ENCODE peak calls at places on chromosomes 16 and 17, in nine cellular contexts. D, K, O, J, B, R, W, Z and V are unnamed samples.

GRCh38 chr17:8830141-8830540 is 31.0 kb upstream of the MFSD6L start:
- DNase-seq in O (no peak), Z (no peak), R (no peak), D (no peak), B (no peak), J (no peak), W (no peak), K (no peak), V (no peak)

GRCh38 chr16:57092786-57093301 is 461 bp downstream of the CPNE2 start:
- DNase-seq in K (no peak), O (no peak), Z (no peak), R (peak), J (peak), D (peak), W (no peak), B (no peak), V (peak)

GRCh38 chr17:48610282-48611211 is at the start of gene HOXB7:
- DNase-seq in W (peak), O (no peak), J (peak), Z (no peak), K (peak), B (no peak), R (peak), D (peak), V (no peak)

GRCh38 chr17:65742433-65743312 is 181.2 kb upstream of the AXIN2 start:
- DNase-seq in B (no peak), D (no peak), Z (no peak), K (no peak), J (no peak), O (peak), R (peak), W (peak), V (no peak)

GRCh38 chr16:49499018-49499785 is 125.6 kb downstream of the C16orf78 start:
- DNase-seq in O (no peak), D (peak), Z (no peak), K (no peak), J (no peak), B (no peak), W (no peak), R (no peak), V (no peak)

GRCh38 chr17:38947189-38947588 is 20.0 kb downstream of the FBXO47 start:
- DNase-seq in O (no peak), J (no peak), W (no peak), B (no peak), K (no peak), R (no peak), Z (no peak), D (no peak), V (no peak)

GRCh38 chr17:72287586-72287985 is 166.8 kb downstream of the SOX9 start:
- DNase-seq in O (no peak), K (no peak), J (peak), R (no peak), W (no peak), Z (no peak), B (no peak), D (no peak), V (no peak)

GRCh38 chr17:39979021-39979660 is 1.5 kb upstream of the PSMD3 start:
- DNase-seq in J (no peak), Z (no peak), K (no peak), D (no peak), W (peak), B (no peak), O (peak), R (no peak), V (no peak)

GRCh38 chr17:77591231-77591785 is 367.2 kb upstream of the TNRC6C start:
- DNase-seq in W (no peak), Z (no peak), O (no peak), J (peak), D (no peak), K (no peak), R (no peak), B (no peak), V (no peak)

GRCh38 chr16:70476272-70477020 is 22.1 kb downstream of the FCSK start:
- DNase-seq in B (no peak), W (peak), D (no peak), J (no peak), R (no peak), K (no peak), O (peak), Z (no peak), V (no peak)

GRCh38 chr17:3004150-3004801 is 59.1 kb downstream of the OR1D5 start:
- DNase-seq in Z (peak), W (peak), R (no peak), J (peak), D (peak), K (no peak), B (peak), O (peak), V (peak)

GRCh38 chr17:3004925-3005324 is 58.5 kb downstream of the OR1D5 start:
- DNase-seq in O (no peak), K (no peak), W (no peak), Z (no peak), J (no peak), B (no peak), D (no peak), R (no peak), V (no peak)

GRCh38 chr17:3006801-3007200 is 56.6 kb downstream of the OR1D5 start:
- DNase-seq in Z (no peak), D (no peak), B (no peak), K (no peak), O (no peak), W (no peak), R (no peak), J (no peak), V (no peak)

GRCh38 chr17:3007651-3008121 is 55.7 kb downstream of the OR1D5 start:
- DNase-seq in R (no peak), B (no peak), K (no peak), Z (no peak), D (no peak), J (no peak), W (no peak), O (no peak), V (no peak)

GRCh38 chr17:3005696-3006095 is 57.7 kb downstream of the OR1D5 start:
- DNase-seq in R (no peak), J (no peak), O (no peak), D (no peak), Z (no peak), W (no peak), K (no peak), B (no peak), V (no peak)
- H3K27ac ChIP-seq in R (no peak), J (no peak), O (no peak), D (no peak), Z (no peak), W (no peak), K (no peak), B (no peak), V (no peak)

DNA sequence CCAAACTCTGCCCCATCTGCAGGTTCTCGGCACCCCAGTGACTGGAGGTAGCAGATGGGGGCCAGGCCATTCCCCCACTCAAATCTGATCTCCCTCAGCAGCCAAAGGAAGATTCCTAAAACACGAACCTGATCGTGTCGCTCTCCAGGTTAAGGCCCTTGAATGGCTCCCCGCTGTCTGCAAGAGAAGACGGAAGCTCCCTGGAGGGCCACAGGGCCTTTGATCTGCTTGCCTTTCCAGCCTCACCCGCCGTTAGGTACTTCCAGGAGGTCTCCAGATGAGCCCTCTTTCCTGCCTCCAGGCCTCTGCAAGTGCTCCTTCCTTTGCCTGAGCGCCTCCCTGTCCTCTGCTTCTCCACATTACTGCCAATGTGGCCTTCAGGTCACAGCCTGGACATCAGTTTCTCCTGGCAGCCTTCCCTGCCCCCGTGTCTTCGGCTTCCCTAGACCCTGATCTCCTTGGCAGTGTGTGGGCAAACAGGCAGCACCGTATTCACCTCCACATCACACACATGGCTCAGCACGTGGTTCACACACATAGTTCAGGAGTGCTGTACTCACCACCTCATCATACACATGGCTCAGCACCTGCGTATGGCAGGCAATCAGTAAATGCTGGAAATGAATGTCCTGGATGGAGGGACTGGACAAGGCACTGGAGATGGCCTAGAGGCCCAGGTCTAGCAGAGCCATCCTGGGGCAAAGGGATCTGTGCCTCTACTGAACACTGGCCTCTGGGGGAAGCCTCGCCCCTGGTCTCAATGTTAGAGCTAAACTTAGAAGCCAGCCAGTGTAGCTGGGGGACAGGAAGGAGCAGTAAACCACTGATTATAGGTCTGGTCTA is 26.4 kb upstream of the MRPS23 start:
- DNase-seq in K (no peak), B (no peak), W (peak), D (no peak), R (peak), J (no peak), O (peak), Z (no peak), V (no peak)
- H3K27ac ChIP-seq in K (no peak), B (peak), W (peak), D (peak), R (peak), J (no peak), O (peak), Z (peak), V (peak)

DNA sequence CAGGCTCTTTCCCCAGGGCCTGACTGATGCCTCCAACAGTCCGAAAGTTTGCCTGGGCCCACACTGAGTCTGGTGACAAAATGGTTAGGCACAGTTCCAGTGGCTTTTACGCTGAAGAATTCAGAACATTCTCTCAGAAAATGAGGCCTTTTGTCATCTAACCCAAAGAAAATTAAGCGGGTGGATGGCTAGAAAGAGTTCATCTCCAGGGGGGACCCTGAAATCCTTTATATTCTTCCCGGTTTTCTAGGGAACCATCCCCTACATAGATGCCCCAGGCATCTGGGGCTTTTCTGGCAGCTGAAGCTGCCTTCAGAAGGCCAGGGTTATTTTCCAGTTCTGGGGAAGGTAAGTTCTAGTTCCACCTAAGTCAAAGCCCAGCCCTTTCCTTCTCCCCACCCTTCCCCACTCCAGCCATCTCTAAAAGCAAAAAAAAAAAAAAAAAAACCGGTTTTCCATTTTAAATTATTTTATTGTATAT is 2.2 kb downstream of the RASD1 start:
- DNase-seq in R (no peak), W (no peak), O (no peak), Z (no peak), B (no peak), K (no peak), J (no peak), D (no peak), V (no peak)
- H3K27ac ChIP-seq in R (no peak), W (no peak), O (no peak), Z (peak), B (no peak), K (no peak), J (peak), D (peak), V (no peak)

DNA sequence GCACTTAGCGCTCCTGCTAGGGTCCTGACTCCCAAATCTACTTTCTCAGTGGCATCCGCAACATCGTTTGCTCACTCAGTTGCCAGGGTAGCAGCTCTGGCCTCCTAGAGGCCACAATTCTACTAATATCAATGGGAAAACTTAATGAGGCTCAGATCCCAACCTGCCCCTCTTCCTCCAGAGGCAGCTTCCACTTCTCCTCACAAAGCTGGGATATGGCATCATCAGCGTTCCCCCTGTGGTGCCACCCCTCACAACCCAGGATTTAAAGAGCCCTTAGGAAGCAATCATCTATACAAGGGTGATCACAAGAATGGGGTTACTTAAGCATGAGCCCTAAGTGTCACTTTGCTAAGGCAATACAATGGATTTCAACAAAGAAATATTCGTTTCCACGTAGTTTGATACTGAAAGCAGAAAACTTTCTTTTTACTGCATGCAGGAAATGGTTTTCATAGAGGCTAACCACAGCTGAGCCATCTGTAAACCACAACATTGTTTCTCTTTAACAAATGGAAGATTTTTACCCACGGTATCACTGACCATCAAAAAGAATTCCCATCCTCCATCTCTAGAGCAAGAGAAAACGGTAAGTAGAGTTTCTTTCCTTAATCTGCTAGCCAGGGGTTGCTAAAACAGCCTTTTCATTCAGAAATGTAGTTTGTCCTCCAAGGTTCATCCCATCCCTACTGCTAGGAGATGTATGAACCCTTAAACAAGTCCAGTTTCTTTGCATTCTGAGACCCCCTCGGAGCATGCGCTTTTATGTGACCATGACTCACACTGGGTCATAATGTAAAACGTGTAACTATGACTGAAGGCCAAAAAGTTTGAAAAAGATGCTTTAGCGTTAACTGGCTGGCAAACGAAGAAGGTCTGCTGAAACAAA is 68.3 kb upstream of the BCAR1 start:
- DNase-seq in O (peak), R (no peak), Z (no peak), W (peak), D (no peak), K (no peak), B (no peak), J (no peak), V (no peak)
- H3K27ac ChIP-seq in O (peak), R (peak), Z (peak), W (peak), D (no peak), K (no peak), B (no peak), J (peak), V (peak)

GRCh38 chr16:46926470-46927225 is 42.5 kb downstream of the GPT2 start:
- DNase-seq in W (no peak), K (no peak), O (no peak), B (no peak), Z (no peak), J (no peak), R (no peak), D (no peak), V (no peak)
- H3K27ac ChIP-seq in W (no peak), K (no peak), O (no peak), B (no peak), Z (no peak), J (no peak), R (no peak), D (peak), V (no peak)

DNA sequence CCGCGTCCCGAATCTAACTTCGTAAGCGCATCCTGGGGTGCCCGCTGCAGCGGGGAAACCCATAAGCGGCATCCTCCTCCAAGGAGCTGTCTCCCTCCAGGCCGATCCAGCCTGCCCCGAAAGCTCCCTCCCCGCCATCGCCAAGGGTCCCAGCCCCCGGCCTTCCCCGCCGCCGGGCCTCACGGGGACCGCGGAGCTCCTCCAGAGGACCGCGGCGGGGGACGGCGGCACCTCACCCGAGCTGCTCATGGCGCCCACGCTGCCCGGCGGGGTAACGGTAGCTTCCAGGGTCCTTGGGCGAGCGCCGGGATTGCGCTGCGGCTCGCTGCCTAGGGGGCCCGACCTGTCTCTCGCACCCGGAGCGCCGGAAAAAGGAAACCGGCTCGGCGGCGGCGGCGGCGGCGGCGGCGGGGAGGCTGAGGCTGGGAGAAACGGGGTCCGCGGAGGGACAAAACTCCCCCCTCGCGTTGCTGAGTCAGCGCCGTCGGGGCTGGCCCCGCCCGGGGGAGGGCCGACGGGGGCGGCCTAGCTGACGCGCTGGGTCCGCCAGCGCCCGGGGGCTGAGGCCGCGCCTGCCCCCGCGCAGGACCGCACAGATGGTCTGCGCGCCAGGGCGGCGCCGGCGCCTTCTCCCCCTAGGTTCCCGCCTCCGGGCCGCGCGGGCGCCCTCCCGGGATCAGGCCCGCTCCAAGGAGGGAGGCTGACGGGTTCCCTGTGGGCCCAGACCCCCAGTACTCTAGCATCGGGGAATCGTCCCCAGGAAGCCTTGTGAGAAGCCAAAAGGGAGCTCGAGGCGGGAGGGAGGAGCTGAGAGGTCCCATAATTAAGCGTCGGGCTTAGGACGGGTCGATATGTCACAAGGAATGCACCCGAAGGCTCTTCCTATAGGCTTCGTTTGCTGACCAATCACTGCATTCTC is at the start of gene BLMH:
- DNase-seq in D (peak), Z (peak), O (peak), J (peak), R (peak), K (peak), B (no peak), W (peak), V (peak)
- H3K27ac ChIP-seq in D (peak), Z (peak), O (peak), J (peak), R (no peak), K (peak), B (peak), W (peak), V (peak)

GRCh38 chr16:11005611-11005975 is 61.2 kb downstream of the CLEC16A start:
- DNase-seq in Z (no peak), B (no peak), K (no peak), W (peak), R (no peak), J (no peak), D (no peak), O (peak), V (no peak)
- H3K27ac ChIP-seq in Z (no peak), B (no peak), K (no peak), W (peak), R (no peak), J (no peak), D (no peak), O (peak), V (no peak)

GRCh38 chr16:24984101-24984500 is 31.1 kb downstream of the ARHGAP17 start:
- DNase-seq in W (no peak), B (no peak), R (no peak), O (no peak), J (no peak), D (no peak), K (no peak), Z (no peak), V (no peak)
- H3K27ac ChIP-seq in W (no peak), B (peak), R (peak), O (no peak), J (no peak), D (peak), K (no peak), Z (peak), V (peak)

GRCh38 chr16:2253293-2253692 is 1.9 kb upstream of the ECI1 start:
- DNase-seq in W (no peak), B (no peak), D (peak), J (no peak), Z (no peak), R (no peak), K (no peak), O (no peak), V (no peak)
- H3K27ac ChIP-seq in W (no peak), B (no peak), D (no peak), J (no peak), Z (no peak), R (no peak), K (no peak), O (no peak), V (no peak)

DNA sequence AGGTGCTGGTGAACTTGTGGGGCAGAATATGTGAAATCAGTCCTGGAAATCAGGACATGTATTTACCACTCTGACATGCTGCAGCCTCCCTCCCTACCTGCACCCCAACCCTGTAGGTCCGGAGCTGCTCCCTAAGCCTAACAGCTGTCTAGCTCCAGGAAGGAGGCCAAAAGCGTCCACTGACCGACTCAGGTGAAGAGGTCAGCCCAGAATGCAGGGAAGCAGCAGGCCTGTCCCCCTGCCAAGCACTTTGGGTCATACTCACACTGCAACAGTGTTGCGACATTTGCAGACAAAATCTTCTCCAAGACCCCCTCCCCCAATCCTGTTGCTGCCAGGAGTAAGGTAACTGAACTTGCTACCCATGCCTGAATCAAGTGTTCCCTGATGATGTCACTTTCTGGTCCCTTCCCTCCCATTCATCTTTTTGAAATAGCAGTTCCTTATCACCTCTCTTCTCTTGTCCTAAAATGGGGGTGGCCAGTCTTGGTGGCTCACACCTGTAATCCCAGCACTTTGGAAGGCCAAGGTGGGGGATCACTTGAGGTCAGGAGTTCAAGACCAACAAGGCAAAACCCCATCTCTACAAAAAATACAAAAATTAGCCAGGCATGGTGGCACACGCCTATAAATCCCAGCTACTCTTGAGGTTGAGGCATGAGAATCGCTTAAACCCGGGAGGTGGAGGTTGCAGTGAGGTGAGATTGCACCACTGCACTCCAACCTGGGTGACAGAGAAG is 1.3 kb upstream of the ACLY start:
- DNase-seq in J (peak), O (peak), W (peak), D (peak), K (no peak), B (no peak), R (peak), Z (no peak), V (no peak)
- H3K27ac ChIP-seq in J (peak), O (no peak), W (no peak), D (peak), K (no peak), B (peak), R (peak), Z (peak), V (peak)